ENCODE peak calls at places on chromosomes 3 and 15, in five cellular contexts. Z, B, V, O and F are unnamed samples.

GRCh38 chr15:99955181-99955525 is 221.9 kb upstream of the LYSMD4 start:
- DNase-seq in Z (no peak), B (no peak), V (peak; percentile 33), O (no peak), F (no peak)

GRCh38 chr3:31356941-31357340 is 175.8 kb upstream of the STT3B start:
- DNase-seq in Z (no peak), B (no peak), V (no peak), O (no peak), F (no peak)

GRCh38 chr3:101722394-101723173 is 1.8 kb upstream of the CEP97 start:
- DNase-seq in Z (peak; percentile 78), B (no peak), V (no peak), O (no peak), F (no peak)

GRCh38 chr3:151268267-151269235 is 9.8 kb downstream of the P2RY14 start:
- DNase-seq in Z (no peak), B (no peak), V (no peak), O (no peak), F (no peak)

GRCh38 chr3:150761831-150762661 is 923 bp downstream of the SIAH2 start:
- DNase-seq in Z (no peak), B (peak; percentile 53), V (peak; percentile 71), O (peak; percentile 60), F (peak; percentile 93)

GRCh38 chr15:67074886-67075229 is 9.5 kb downstream of the SMAD3 start:
- DNase-seq in Z (no peak), B (no peak), V (no peak), O (no peak), F (no peak)

GRCh38 chr3:115627180-115628074 is 4.1 kb downstream of the GAP43 start:
- DNase-seq in Z (no peak), B (no peak), V (no peak), O (no peak), F (no peak)

GRCh38 chr3:160125188-160125587 is 100.0 kb upstream of the C3orf80 start:
- DNase-seq in Z (no peak), B (no peak), V (no peak), O (no peak), F (no peak)

GRCh38 chr3:138230525-138230924 is 43.4 kb downstream of the ARMC8 start:
- DNase-seq in Z (no peak), B (no peak), V (no peak), O (no peak), F (no peak)

GRCh38 chr3:159130108-159130507 is 328.3 kb downstream of the MFSD1 start:
- DNase-seq in Z (no peak), B (no peak), V (no peak), O (peak; percentile 69), F (no peak)

GRCh38 chr3:55725681-55726500 is 238.8 kb upstream of the WNT5A start:
- DNase-seq in Z (no peak), B (no peak), V (no peak), O (no peak), F (peak; percentile 57)

GRCh38 chr3:159828542-159828943 is 160.1 kb upstream of the IL12A start:
- DNase-seq in Z (no peak), B (peak; percentile 74), V (no peak), O (no peak), F (no peak)

GRCh38 chr15:59276225-59277178 is 69.9 kb downstream of the LDHAL6B start:
- DNase-seq in Z (no peak), B (no peak), V (no peak), O (no peak), F (no peak)

GRCh38 chr3:136343873-136344281 is 93.7 kb downstream of the PCCB start:
- DNase-seq in Z (no peak), B (peak; percentile 69), V (peak; percentile 86), O (no peak), F (peak; percentile 95)

DNA sequence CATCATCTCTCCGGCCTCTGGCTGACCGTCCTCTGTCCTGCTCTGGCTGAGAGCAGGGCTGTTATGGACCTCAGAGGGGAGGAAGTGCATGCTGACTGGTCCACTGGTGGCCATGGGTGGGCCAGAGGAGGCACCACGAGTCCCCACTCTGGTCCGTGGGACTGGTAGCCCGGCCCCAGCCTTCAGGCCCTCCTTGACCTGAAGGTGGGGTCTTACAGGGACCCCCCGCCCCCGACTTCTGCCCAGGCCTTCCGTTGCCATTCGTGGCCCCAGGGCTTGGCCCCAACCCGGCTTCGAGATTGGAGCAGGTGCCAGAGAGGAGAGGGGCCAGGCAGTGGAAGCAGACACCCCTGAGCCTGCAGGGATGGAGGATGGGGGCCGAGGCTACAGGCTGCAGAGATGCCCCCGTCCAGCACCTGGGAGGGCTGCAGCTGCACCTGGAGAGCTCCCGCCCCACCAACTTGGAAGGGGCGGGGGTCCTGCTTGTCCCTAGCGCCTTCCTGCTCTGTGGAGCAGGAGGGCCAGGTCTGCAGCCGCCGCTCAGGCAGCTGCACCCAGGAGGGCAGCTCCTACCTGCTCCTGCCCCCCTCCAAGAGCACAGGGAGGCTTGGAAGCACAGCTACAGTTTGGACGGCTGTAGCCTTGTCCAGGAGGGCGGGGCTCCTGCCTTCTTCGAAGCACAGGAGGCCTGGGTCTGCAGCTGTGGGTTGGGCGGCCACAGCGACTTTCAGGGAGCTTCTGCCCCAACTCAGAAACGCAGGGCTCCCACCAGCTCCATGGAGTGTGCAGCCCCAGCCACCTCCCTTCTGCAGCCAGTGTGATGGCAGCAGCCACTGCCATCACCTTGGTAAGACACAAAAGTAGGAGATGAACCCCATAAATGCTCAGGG is 142.5 kb downstream of the KLF13 start:
- DNase-seq in Z (no peak), B (no peak), V (peak; percentile 56), O (peak; percentile 22), F (peak; percentile 84)
- TF ChIP-seq EP300 in Z (no peak), B (no peak), V (no peak), O (no peak), F (no peak)

GRCh38 chr15:85742186-85742751 is 52.5 kb downstream of the KLHL25 start:
- DNase-seq in Z (no peak), B (peak; percentile 32), V (peak; percentile 56), O (no peak), F (no peak)

GRCh38 chr15:85743392-85744045 is 51.2 kb downstream of the KLHL25 start:
- DNase-seq in Z (no peak), B (no peak), V (peak; percentile 34), O (no peak), F (no peak)

GRCh38 chr15:85745525-85745924 is 49.2 kb downstream of the KLHL25 start:
- DNase-seq in Z (no peak), B (peak; percentile 9), V (peak; percentile 45), O (no peak), F (no peak)

GRCh38 chr15:85746641-85747040 is 48.1 kb downstream of the KLHL25 start:
- DNase-seq in Z (no peak), B (peak; percentile 11), V (peak; percentile 47), O (no peak), F (no peak)

GRCh38 chr15:85744636-85745422 is 49.9 kb downstream of the KLHL25 start:
- DNase-seq in Z (no peak), B (peak; percentile 9), V (peak; percentile 57), O (no peak), F (no peak)
- H3K36me3 ChIP-seq in Z (peaks cover 52% of the 10 kb centered on the region), B (peaks cover 12% of the 10 kb centered on the region), V (peaks cover 91% of the 10 kb centered on the region), O (peaks cover 3% of the 10 kb centered on the region), F (peaks cover 81% of the 10 kb centered on the region)

DNA sequence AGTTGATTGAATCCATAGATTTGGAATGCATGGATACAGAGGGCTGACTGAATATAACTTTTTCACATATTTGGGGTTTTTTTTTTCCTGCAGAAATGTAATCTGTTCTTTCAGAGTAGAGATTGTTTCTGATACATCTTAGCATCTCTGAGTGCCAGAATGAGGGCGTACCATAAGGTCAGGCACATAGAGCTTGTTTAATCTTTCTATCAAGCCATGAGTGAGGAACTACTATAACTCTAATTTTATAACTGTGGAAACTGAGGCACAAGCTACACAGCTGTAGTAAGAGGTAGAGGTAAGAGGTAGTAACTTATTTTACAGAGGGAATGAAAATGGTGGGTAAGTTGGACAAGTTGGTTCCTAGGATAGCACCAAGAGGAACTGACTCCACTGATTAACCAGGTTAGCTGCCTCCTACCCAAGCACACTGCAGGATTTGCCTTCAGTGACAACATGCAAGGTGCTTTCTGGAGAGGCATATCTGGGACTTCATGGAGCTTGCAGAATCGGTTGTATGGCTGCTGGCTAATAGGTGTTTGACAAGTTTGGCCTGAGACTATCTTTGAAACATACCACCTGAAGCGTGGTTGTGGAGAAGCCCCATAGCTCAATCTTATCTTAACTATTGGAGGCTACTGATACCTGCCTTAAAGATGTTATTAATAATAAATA is 23.5 kb upstream of the HACD2 start:
- DNase-seq in Z (no peak), B (no peak), V (no peak), O (no peak), F (no peak)
- TF ChIP-seq POLR2AphosphoS5 in Z (no peak), B (no peak), V (no peak), O (no peak), F (no peak)

GRCh38 chr15:70068783-70069565 is 28.7 kb downstream of the TLE3 start:
- DNase-seq in Z (no peak), B (no peak), V (no peak), O (no peak), F (no peak)

GRCh38 chr15:70069716-70070115 is 28.0 kb downstream of the TLE3 start:
- DNase-seq in Z (no peak), B (no peak), V (no peak), O (no peak), F (no peak)

GRCh38 chr15:70072479-70072878 is 25.2 kb downstream of the TLE3 start:
- DNase-seq in Z (no peak), B (no peak), V (no peak), O (no peak), F (no peak)

GRCh38 chr15:70074380-70074779 is 23.3 kb downstream of the TLE3 start:
- DNase-seq in Z (no peak), B (no peak), V (no peak), O (no peak), F (no peak)

GRCh38 chr15:70071799-70072198 is 25.9 kb downstream of the TLE3 start:
- DNase-seq in Z (no peak), B (no peak), V (no peak), O (no peak), F (no peak)
- TF ChIP-seq EP300 in Z (no peak), B (no peak), V (no peak), O (no peak), F (no peak)

DNA sequence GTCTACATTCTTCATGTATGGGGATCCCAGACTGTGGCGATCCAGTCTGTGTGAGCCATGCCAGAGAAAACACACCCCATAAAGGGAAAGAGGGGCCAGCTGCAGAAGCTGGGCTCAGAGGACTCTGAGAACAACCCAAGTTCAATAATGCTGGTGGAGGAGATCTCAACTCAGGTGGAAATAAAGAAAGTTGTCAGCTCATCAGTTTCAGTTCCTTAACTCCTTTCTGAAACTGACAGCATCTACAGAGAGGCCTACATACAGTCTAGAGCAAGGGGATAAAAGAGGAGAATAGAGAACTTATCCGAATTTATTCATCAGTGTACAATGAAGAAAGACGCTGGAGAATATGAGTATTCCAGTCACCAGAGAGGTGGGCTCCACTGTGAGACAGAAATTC is 77.0 kb downstream of the NTRK3 start:
- DNase-seq in Z (peak; percentile 20), B (no peak), V (no peak), O (no peak), F (no peak)
- H3K36me3 ChIP-seq in Z (no peaks in the 10 kb centered on the region), B (no peaks in the 10 kb centered on the region), V (no peaks in the 10 kb centered on the region), O (no peaks in the 10 kb centered on the region), F (no peaks in the 10 kb centered on the region)